ENCODE peak calls at places on chromosomes 12 and 14, in ten cellular contexts. A is CD8-positive, alpha-beta T cell; G is C1 segment of cervical spinal cord; V is GM23338; L is H4; K is ELR; I is NCI-H1092; Z is iris pigment epithelial cell; P is RPMI8226; C is activated CD4-positive, alpha-beta T cell treated with anti-CD3 and anti-CD28 coated beads, Interleukin-2, amount 10 ng/mL, durations not matched to agents 7 days and 5 days. H is an unnamed sample.

GRCh38 chr14:100714205-100714781 is 12.4 kb upstream of the DLK1 start:
- DNase-seq in I (peak), K (no peak), G (no peak), P (peak), A (no peak), C (no peak), V (no peak), L (peak), Z (no peak), H (peak)

GRCh38 chr12:90712671-90713070 is 242.3 kb downstream of the CCER1 start:
- DNase-seq in L (peak), P (no peak), A (no peak), K (peak), C (no peak), V (peak), Z (no peak), G (no peak), I (no peak), H (peak)

GRCh38 chr14:90354551-90355298 is 23.0 kb upstream of the NRDE2 start:
- DNase-seq in P (no peak), G (no peak), L (no peak), K (no peak), V (no peak), I (no peak), Z (no peak), C (no peak), A (no peak), H (no peak)

GRCh38 chr14:87148655-87149054 is 844.3 kb downstream of the GALC start:
- DNase-seq in C (no peak), I (no peak), L (no peak), V (peak), K (no peak), A (no peak), G (no peak), Z (no peak), P (no peak), H (no peak)

GRCh38 chr12:81365284-81365683 is 287.4 kb downstream of the ACSS3 start:
- DNase-seq in A (no peak), C (no peak), K (no peak), L (no peak), G (no peak), V (no peak), P (no peak), I (no peak), Z (no peak), H (no peak)

GRCh38 chr14:65336191-65336591 is 76.3 kb upstream of the FUT8 start:
- DNase-seq in G (no peak), P (no peak), A (peak), K (peak), C (peak), Z (peak), V (no peak), I (no peak), L (no peak), H (peak)

GRCh38 chr14:24266344-24267244 is 3.6 kb upstream of the TGM1 start:
- DNase-seq in I (no peak), A (no peak), P (no peak), K (no peak), L (no peak), Z (no peak), G (no peak), V (no peak), C (no peak), H (no peak)

GRCh38 chr14:95519699-95520098 is 3.2 kb upstream of the SYNE3 start:
- DNase-seq in V (no peak), L (peak), P (peak), K (peak), Z (peak), C (peak), I (no peak), A (peak), G (no peak), H (peak)

GRCh38 chr12:131060011-131060703 is 106.5 kb downstream of the ADGRD1 start:
- DNase-seq in P (no peak), K (no peak), A (no peak), I (no peak), C (no peak), Z (no peak), L (no peak), G (no peak), V (no peak), H (no peak)

GRCh38 chr14:94601961-94602391 is 10.2 kb upstream of the SERPINA3 start:
- DNase-seq in V (no peak), P (no peak), G (peak), C (no peak), I (no peak), L (peak), A (no peak), K (peak), Z (peak), H (peak)

GRCh38 chr12:94832780-94833760 is 170.4 kb downstream of the NDUFA12 start:
- DNase-seq in C (no peak), Z (peak), L (peak), I (peak), G (no peak), K (no peak), P (no peak), V (peak), A (no peak), H (no peak)

GRCh38 chr14:66509874-66510273 is 1.9 kb downstream of the GPHN start:
- DNase-seq in A (no peak), V (peak), P (no peak), I (no peak), Z (peak), L (no peak), K (peak), G (no peak), C (no peak), H (no peak)

GRCh38 chr12:112616469-112617190 is 174.9 kb upstream of the RPH3A start:
- DNase-seq in A (no peak), I (no peak), L (no peak), V (peak), Z (no peak), C (no peak), K (no peak), G (no peak), P (no peak), H (no peak)

GRCh38 chr12:20601668-20602280 is 93.4 kb upstream of the SLCO1C1 start:
- DNase-seq in K (peak), P (peak), C (no peak), A (no peak), I (peak), V (peak), G (no peak), Z (peak), L (peak), H (no peak)

GRCh38 chr12:2581293-2582045 is 213.3 kb upstream of the FKBP4 start:
- DNase-seq in Z (no peak), V (no peak), K (no peak), I (no peak), P (no peak), C (no peak), L (no peak), G (no peak), A (no peak), H (no peak)

GRCh38 chr14:71511152-71511551 is 421.1 kb upstream of the RGS6 start:
- DNase-seq in K (no peak), I (no peak), Z (no peak), P (no peak), L (no peak), G (no peak), C (no peak), V (no peak), A (no peak), H (no peak)

GRCh38 chr14:95480109-95480886 is 36.2 kb downstream of the SYNE3 start:
- DNase-seq in K (peak), L (no peak), A (peak), G (no peak), I (no peak), C (peak), V (no peak), Z (no peak), P (no peak), H (peak)

GRCh38 chr14:36822671-36823070 is 161.0 kb downstream of the PAX9 start:
- DNase-seq in A (no peak), C (no peak), P (no peak), Z (no peak), G (no peak), L (no peak), I (no peak), V (no peak), K (no peak), H (no peak)

GRCh38 chr12:11162494-11162893 is 8.5 kb upstream of the SMIM10L1 start:
- DNase-seq in L (no peak), P (no peak), Z (no peak), V (peak), C (no peak), K (no peak), A (no peak), I (no peak), G (no peak), H (no peak)

GRCh38 chr14:74444866-74445265 is 18.9 kb upstream of the SYNDIG1L start:
- DNase-seq in C (no peak), Z (peak), P (no peak), A (no peak), V (peak), K (no peak), I (no peak), L (no peak), G (no peak), H (no peak)

GRCh38 chr12:75020068-75020557 is 189.5 kb downstream of the KCNC2 start:
- DNase-seq in C (no peak), P (no peak), G (no peak), V (peak), L (no peak), I (no peak), Z (peak), K (peak), A (no peak), H (peak)

GRCh38 chr12:27969901-27970390 is 2.6 kb downstream of the PTHLH start:
- DNase-seq in A (no peak), I (no peak), K (peak), V (peak), G (no peak), L (peak), C (peak), P (peak), Z (peak), H (peak)

GRCh38 chr14:94462763-94463572 is 10.4 kb upstream of the SERPINA11 start:
- DNase-seq in P (no peak), L (no peak), A (no peak), K (no peak), C (no peak), V (no peak), I (no peak), G (no peak), Z (no peak), H (no peak)

GRCh38 chr12:19744760-19745218 is 305.5 kb downstream of the AEBP2 start:
- DNase-seq in Z (peak), A (no peak), I (peak), P (no peak), V (no peak), C (no peak), L (peak), G (no peak), K (peak), H (peak)

GRCh38 chr14:98466807-98467206 is 805.2 kb downstream of the BCL11B start:
- DNase-seq in C (no peak), L (no peak), Z (no peak), I (no peak), P (no peak), K (no peak), G (no peak), V (no peak), A (no peak), H (no peak)

GRCh38 chr14:59018978-59019377 is 169.5 kb upstream of the DAAM1 start:
- DNase-seq in P (no peak), C (no peak), A (no peak), Z (peak), K (peak), L (no peak), I (no peak), G (no peak), V (peak), H (no peak)

GRCh38 chr12:52005903-52006703 is 643 bp upstream of the TAMALIN start:
- DNase-seq in A (peak), I (no peak), P (peak), Z (no peak), C (no peak), K (no peak), L (no peak), G (no peak), V (peak), H (no peak)

GRCh38 chr12:124578445-124578844 is 11.0 kb upstream of the NCOR2 start:
- DNase-seq in A (no peak), G (no peak), L (no peak), K (no peak), Z (no peak), C (no peak), P (no peak), V (no peak), I (no peak), H (no peak)

GRCh38 chr14:71586131-71586893 is 345.9 kb upstream of the RGS6 start:
- DNase-seq in K (peak), C (no peak), P (no peak), G (peak), L (no peak), I (no peak), A (no peak), Z (peak), V (peak), H (peak)

GRCh38 chr12:115223322-115223721 is 539.3 kb upstream of the TBX3 start:
- DNase-seq in C (no peak), P (no peak), Z (peak), L (peak), G (no peak), I (no peak), V (no peak), K (peak), A (no peak), H (peak)

GRCh38 chr14:70785556-70785955 is 23.8 kb downstream of the MAP3K9 start:
- DNase-seq in Z (peak), I (no peak), V (no peak), L (no peak), P (no peak), K (peak), A (no peak), C (no peak), G (no peak), H (peak)

GRCh38 chr12:108338915-108339657 is at the start of gene CMKLR1:
- DNase-seq in I (no peak), Z (no peak), K (no peak), L (no peak), G (no peak), V (peak), C (no peak), P (no peak), A (no peak), H (peak)

GRCh38 chr12:125015680-125016310 is 22.4 kb downstream of the BRI3BP start:
- DNase-seq in L (no peak), K (no peak), P (no peak), V (no peak), A (no peak), G (peak), C (no peak), Z (no peak), I (peak), H (peak)

GRCh38 chr12:58413794-58414193 is 472.4 kb downstream of the ATP23 start:
- DNase-seq in L (no peak), P (no peak), A (no peak), K (peak), C (no peak), V (no peak), Z (peak), G (no peak), I (no peak), H (peak)

GRCh38 chr12:58487280-58488141 is 432.8 kb downstream of the LRIG3 start:
- DNase-seq in V (no peak), K (no peak), A (no peak), Z (peak), G (no peak), P (no peak), I (no peak), L (no peak), C (no peak), H (peak)

H was measured in RPMI7951.